ENCODE peak calls at places on chromosomes 16 and 17, in ten cellular contexts. T is activated CD8-positive, alpha-beta T cell treated with anti-CD3 and anti-CD28 coated beads for 36 hours; A is psoas muscle; C is lower lobe of right lung; F is colonic mucosa; L is BE2C; S is WTC11; M is esophagus muscularis mucosa; I is brain microvascular endothelial cell; D is hepatocyte. V is an unnamed sample.

GRCh38 chr16:30896203-30896889 is at the start of gene CTF1:
- DNase-seq in T (no peak), A (peak; percentile 88), C (peak; percentile 81), F (peak; percentile 61), L (no peak), S (peak; percentile 77), M (peak; percentile 95), I (peak; percentile 68), D (peak; percentile 91), V (no peak)

GRCh38 chr17:40065041-40065770 is 2.4 kb downstream of the THRA start:
- DNase-seq in T (no peak), A (no peak), C (peak; percentile 40), F (no peak), L (no peak), S (no peak), M (no peak), I (peak; percentile 33), D (no peak), V (no peak)

GRCh38 chr17:12568358-12569251 is 97.1 kb upstream of the MYOCD start:
- DNase-seq in T (no peak), A (no peak), C (no peak), F (no peak), L (no peak), S (no peak), M (no peak), I (no peak), D (no peak), V (no peak)

GRCh38 chr16:55373489-55373832 is 49.5 kb downstream of the IRX6 start:
- DNase-seq in T (no peak), A (no peak), C (no peak), F (no peak), L (no peak), S (no peak), M (no peak), I (no peak), D (no peak), V (no peak)

GRCh38 chr17:33112763-33113162 is 121.1 kb downstream of the SPACA3 start:
- DNase-seq in T (no peak), A (no peak), C (no peak), F (no peak), L (no peak), S (no peak), M (no peak), I (no peak), D (peak; percentile 7), V (no peak)

GRCh38 chr17:13544292-13544691 is 57.4 kb downstream of the HS3ST3A1 start:
- DNase-seq in T (no peak), A (no peak), C (peak; percentile 48), F (no peak), L (peak; percentile 10), S (no peak), M (peak; percentile 94), I (peak; percentile 97), D (peak; percentile 69), V (no peak)

GRCh38 chr17:77280304-77280910 is 139.6 kb downstream of the SEC14L1 start:
- DNase-seq in T (no peak), A (no peak), C (no peak), F (peak; percentile 83), L (no peak), S (peak; percentile 45), M (no peak), I (no peak), D (peak; percentile 40), V (no peak)

GRCh38 chr16:2715519-2715918 is 4.5 kb downstream of the PRSS27 start:
- DNase-seq in T (peak; percentile 92), A (peak; percentile 81), C (peak; percentile 79), F (peak; percentile 60), L (peak; percentile 63), S (peak; percentile 72), M (no peak), I (peak; percentile 40), D (peak; percentile 80), V (peak; percentile 83)

GRCh38 chr16:89912143-89912542 is 6.5 kb upstream of the MC1R start:
- DNase-seq in T (no peak), A (peak; percentile 52), C (no peak), F (no peak), L (no peak), S (no peak), M (no peak), I (no peak), D (no peak), V (no peak)

GRCh38 chr17:12114686-12115418 is 94.2 kb downstream of the MAP2K4 start:
- DNase-seq in T (no peak), A (no peak), C (no peak), F (no peak), L (no peak), S (no peak), M (no peak), I (no peak), D (no peak), V (no peak)

GRCh38 chr17:35212668-35213067 is 18.5 kb upstream of the SLC35G3 start:
- DNase-seq in T (peak; percentile 35), A (no peak), C (no peak), F (no peak), L (no peak), S (no peak), M (no peak), I (no peak), D (no peak), V (no peak)

GRCh38 chr17:15498107-15498506 is 30.7 kb upstream of the CDRT4 start:
- DNase-seq in T (peak; percentile 36), A (no peak), C (no peak), F (no peak), L (peak; percentile 23), S (peak; percentile 24), M (no peak), I (no peak), D (no peak), V (no peak)

GRCh38 chr17:68491381-68491849 is 20.8 kb upstream of the PRKAR1A start:
- DNase-seq in T (no peak), A (no peak), C (peak; percentile 61), F (peak; percentile 49), L (no peak), S (no peak), M (no peak), I (no peak), D (no peak), V (no peak)
- TF ChIP-seq CTCF in T (no peak), A (no peak), C (no peak), F (no peak), L (no peak), S (no peak), M (no peak), I (no peak), D (no peak), V (no peak)

DNA sequence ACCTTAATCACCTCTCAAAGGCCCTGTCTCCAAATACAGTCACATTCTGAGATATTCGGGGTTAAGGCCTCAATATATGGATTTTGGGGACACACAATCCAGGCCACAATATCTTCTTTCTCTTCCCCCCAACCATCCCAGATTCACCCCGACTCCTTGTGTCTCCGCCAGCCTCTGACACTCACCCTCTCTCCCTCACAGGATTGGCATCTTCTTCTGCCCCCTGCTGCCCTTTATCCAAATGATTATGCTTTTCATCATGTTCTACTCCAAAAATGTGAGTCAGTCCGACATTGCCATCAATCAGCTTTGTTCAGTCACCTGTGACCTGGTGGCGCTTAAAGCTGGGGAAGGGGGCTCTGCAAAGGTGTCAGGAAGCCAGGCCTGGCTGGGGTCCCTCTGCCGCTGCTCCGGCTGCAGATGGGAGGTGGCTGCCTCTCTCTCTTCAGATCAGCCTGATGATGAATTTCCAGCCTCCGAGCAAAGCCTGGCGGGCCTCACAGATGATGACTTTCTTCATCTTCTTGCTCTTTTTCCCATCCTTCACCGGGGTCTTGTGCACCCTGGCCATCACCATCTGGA is 35.1 kb downstream of the GDE1 start:
- DNase-seq in T (no peak), A (no peak), C (no peak), F (no peak), L (no peak), S (no peak), M (no peak), I (no peak), D (no peak), V (no peak)
- TF ChIP-seq CTCF in T (no peak), A (no peak), C (no peak), F (no peak), L (no peak), S (no peak), M (no peak), I (no peak), D (no peak), V (no peak)

GRCh38 chr17:59097876-59098275 is 8.8 kb downstream of the TRIM37 start:
- DNase-seq in T (no peak), A (no peak), C (no peak), F (no peak), L (no peak), S (no peak), M (no peak), I (no peak), D (no peak), V (no peak)

GRCh38 chr17:59093702-59094231 is 12.9 kb downstream of the TRIM37 start:
- DNase-seq in T (no peak), A (peak; percentile 64), C (peak; percentile 52), F (peak; percentile 36), L (peak; percentile 9), S (no peak), M (no peak), I (peak; percentile 99), D (peak; percentile 22), V (no peak)

GRCh38 chr17:59094921-59095530 is 11.7 kb downstream of the TRIM37 start:
- DNase-seq in T (no peak), A (no peak), C (no peak), F (no peak), L (no peak), S (no peak), M (no peak), I (peak; percentile 24), D (no peak), V (no peak)

GRCh38 chr17:59093145-59093701 is 13.5 kb downstream of the TRIM37 start:
- DNase-seq in T (no peak), A (no peak), C (no peak), F (no peak), L (no peak), S (no peak), M (no peak), I (no peak), D (no peak), V (no peak)
- TF ChIP-seq CTCF in T (no peak), A (no peak), C (no peak), F (no peak), L (no peak), S (no peak), M (no peak), I (no peak), D (no peak), V (no peak)

DNA sequence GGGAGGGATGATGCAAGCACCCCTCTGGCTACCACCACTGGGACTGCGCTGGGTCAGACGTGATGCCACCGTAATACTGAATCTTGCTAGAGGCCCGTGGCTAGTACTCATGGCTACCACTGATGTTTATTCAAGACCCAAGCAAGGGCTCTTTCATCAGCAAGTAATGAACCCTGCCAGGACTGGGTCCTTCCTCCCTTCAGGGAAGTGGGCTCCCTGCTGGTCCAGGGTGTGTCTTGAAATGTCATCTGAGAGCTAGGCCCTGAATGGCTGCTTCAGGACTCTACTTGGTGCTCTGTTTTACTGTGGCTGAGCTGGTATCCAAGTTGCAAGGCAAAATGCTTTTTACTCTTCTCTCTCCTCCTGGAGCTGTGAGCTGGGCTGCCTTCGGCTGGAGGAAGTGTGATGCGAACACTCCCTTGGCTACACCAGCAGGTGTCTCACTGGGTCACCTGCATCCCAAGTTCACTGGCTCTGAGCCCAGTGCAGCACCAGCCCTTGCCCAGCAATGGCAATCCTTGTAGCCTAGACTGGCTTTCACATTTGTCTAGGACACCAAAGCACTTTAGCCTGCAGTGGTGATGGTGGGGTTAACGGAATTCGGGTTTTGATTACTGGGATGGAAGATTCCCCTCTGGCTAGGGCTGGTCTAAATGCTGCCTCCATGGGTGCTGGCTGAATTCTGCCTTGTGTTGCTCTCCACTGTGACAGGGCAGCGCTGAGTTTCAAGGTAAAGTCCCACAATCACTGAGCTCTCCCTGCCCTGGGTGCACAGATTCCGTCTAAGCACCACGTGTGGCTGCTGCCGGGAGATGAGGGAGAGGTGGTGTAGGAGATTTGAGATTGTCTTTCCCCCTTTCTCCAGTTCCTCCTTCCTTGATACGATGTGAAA is 98.6 kb downstream of the USP22 start:
- DNase-seq in T (peak; percentile 38), A (no peak), C (peak; percentile 62), F (peak; percentile 65), L (no peak), S (peak; percentile 68), M (no peak), I (no peak), D (peak; percentile 73), V (peak; percentile 33)
- TF ChIP-seq CTCF in T (peak; percentile 45), A (peak; percentile 32), C (peak; percentile 37), F (peak; percentile 49), L (peak; percentile 15), S (peak; percentile 46), M (no peak), I (peak; percentile 40), D (peak; percentile 38), V (peak; percentile 51)

V was measured in GM10248.